ENCODE peak calls at places on chromosome 7, in eight cellular contexts. One of them, this sample, is unnamed.

GRCh38 chr7:116518971-116519370 is 5.9 kb upstream of the CAV1 start:
- DNase-seq in A549: no peak
- DNase-seq in GM12878: no peak
- DNase-seq in Panc1: no peak
- DNase-seq in GM23338: no peak
- DNase-seq in HCT116: no peak
- DNase-seq in SK-N-SH: no peak
- DNase-seq in HepG2: no peak
- DNase-seq in this sample: no peak

GRCh38 chr7:24963218-24963617 is 16.8 kb downstream of the OSBPL3 start:
- DNase-seq in A549: no peak
- DNase-seq in GM12878: peak; percentile 88
- DNase-seq in Panc1: no peak
- DNase-seq in GM23338: no peak
- DNase-seq in HCT116: no peak
- DNase-seq in SK-N-SH: no peak
- DNase-seq in HepG2: no peak
- DNase-seq in this sample: peak; percentile 28

GRCh38 chr7:105876964-105877601 is 684 bp upstream of the ATXN7L1 start:
- DNase-seq in A549: peak; percentile 68
- DNase-seq in GM12878: no peak
- DNase-seq in Panc1: no peak
- DNase-seq in GM23338: peak; percentile 84
- DNase-seq in HCT116: peak; percentile 4
- DNase-seq in SK-N-SH: peak; percentile 71
- DNase-seq in HepG2: peak; percentile 60
- DNase-seq in this sample: no peak

GRCh38 chr7:101308245-101309085 is 13.1 kb downstream of the IFT22 start:
- DNase-seq in A549: peak; percentile 89
- DNase-seq in GM12878: no peak
- DNase-seq in Panc1: no peak
- DNase-seq in GM23338: peak; percentile 95
- DNase-seq in HCT116: no peak
- DNase-seq in SK-N-SH: peak; percentile 80
- DNase-seq in HepG2: peak; percentile 73
- DNase-seq in this sample: no peak

GRCh38 chr7:131383417-131383816 is 55.7 kb downstream of the MKLN1 start:
- DNase-seq in A549: no peak
- DNase-seq in GM12878: no peak
- DNase-seq in Panc1: no peak
- DNase-seq in GM23338: no peak
- DNase-seq in HCT116: no peak
- DNase-seq in SK-N-SH: no peak
- DNase-seq in HepG2: no peak
- DNase-seq in this sample: no peak

GRCh38 chr7:106284516-106285050 is at the start of gene NAMPT:
- DNase-seq in A549: no peak
- DNase-seq in GM12878: no peak
- DNase-seq in Panc1: no peak
- DNase-seq in GM23338: peak; percentile 63
- DNase-seq in HCT116: no peak
- DNase-seq in SK-N-SH: peak; percentile 81
- DNase-seq in HepG2: no peak
- DNase-seq in this sample: no peak

GRCh38 chr7:69837387-69838068 is 239.3 kb downstream of the AUTS2 start:
- DNase-seq in A549: no peak
- DNase-seq in GM12878: no peak
- DNase-seq in Panc1: no peak
- DNase-seq in GM23338: peak; percentile 60
- DNase-seq in HCT116: no peak
- DNase-seq in SK-N-SH: no peak
- DNase-seq in HepG2: no peak
- DNase-seq in this sample: no peak

GRCh38 chr7:110595694-110596093 is 495.2 kb upstream of the LRRN3 start:
- DNase-seq in A549: peak; percentile 44
- DNase-seq in GM12878: no peak
- DNase-seq in Panc1: no peak
- DNase-seq in GM23338: no peak
- DNase-seq in HCT116: no peak
- DNase-seq in SK-N-SH: no peak
- DNase-seq in HepG2: no peak
- DNase-seq in this sample: no peak

GRCh38 chr7:81960026-81960425 is 190.2 kb upstream of the HGF start:
- DNase-seq in A549: no peak
- DNase-seq in GM12878: no peak
- DNase-seq in Panc1: no peak
- DNase-seq in GM23338: no peak
- DNase-seq in HCT116: no peak
- DNase-seq in SK-N-SH: no peak
- DNase-seq in HepG2: no peak
- DNase-seq in this sample: no peak

GRCh38 chr7:20199015-20199737 is 18.0 kb downstream of the MACC1 start:
- DNase-seq in A549: peak; percentile 49
- DNase-seq in GM12878: peak; percentile 94
- DNase-seq in Panc1: no peak
- DNase-seq in GM23338: no peak
- DNase-seq in HCT116: peak; percentile 94
- DNase-seq in SK-N-SH: peak; percentile 13
- DNase-seq in HepG2: no peak
- DNase-seq in this sample: peak; percentile 92

GRCh38 chr7:97307521-97308108 is 190.1 kb downstream of the SDHAF3 start:
- DNase-seq in A549: no peak
- DNase-seq in GM12878: no peak
- DNase-seq in Panc1: no peak
- DNase-seq in GM23338: no peak
- DNase-seq in HCT116: no peak
- DNase-seq in SK-N-SH: no peak
- DNase-seq in HepG2: no peak
- DNase-seq in this sample: no peak

GRCh38 chr7:124351950-124352349 is 319.1 kb upstream of the TMEM229A start:
- DNase-seq in A549: no peak
- DNase-seq in GM12878: no peak
- DNase-seq in Panc1: no peak
- DNase-seq in GM23338: peak; percentile 8
- DNase-seq in HCT116: no peak
- DNase-seq in SK-N-SH: peak; percentile 14
- DNase-seq in HepG2: no peak
- DNase-seq in this sample: no peak

GRCh38 chr7:41918597-41918996 is 215.7 kb upstream of the INHBA start:
- DNase-seq in A549: no peak
- DNase-seq in GM12878: no peak
- DNase-seq in Panc1: no peak
- DNase-seq in GM23338: no peak
- DNase-seq in HCT116: no peak
- DNase-seq in SK-N-SH: no peak
- DNase-seq in HepG2: no peak
- DNase-seq in this sample: no peak

GRCh38 chr7:121451367-121452073 is 55.4 kb upstream of the FAM3C start:
- DNase-seq in A549: no peak
- DNase-seq in GM12878: no peak
- DNase-seq in Panc1: no peak
- DNase-seq in GM23338: no peak
- DNase-seq in HCT116: no peak
- DNase-seq in SK-N-SH: no peak
- DNase-seq in HepG2: no peak
- DNase-seq in this sample: no peak

GRCh38 chr7:121450631-121451030 is 54.5 kb upstream of the FAM3C start:
- DNase-seq in A549: no peak
- DNase-seq in GM12878: no peak
- DNase-seq in Panc1: no peak
- DNase-seq in GM23338: no peak
- DNase-seq in HCT116: no peak
- DNase-seq in SK-N-SH: no peak
- DNase-seq in HepG2: no peak
- DNase-seq in this sample: no peak

GRCh38 chr7:121449735-121450134 is 53.6 kb upstream of the FAM3C start:
- DNase-seq in A549: no peak
- DNase-seq in GM12878: no peak
- DNase-seq in Panc1: no peak
- DNase-seq in GM23338: no peak
- DNase-seq in HCT116: no peak
- DNase-seq in SK-N-SH: no peak
- DNase-seq in HepG2: no peak
- DNase-seq in this sample: no peak

GRCh38 chr7:121449304-121449703 is 53.2 kb upstream of the FAM3C start:
- DNase-seq in A549: no peak
- DNase-seq in GM12878: no peak
- DNase-seq in Panc1: no peak
- DNase-seq in GM23338: no peak
- DNase-seq in HCT116: no peak
- DNase-seq in SK-N-SH: peak; percentile 36
- DNase-seq in HepG2: no peak
- DNase-seq in this sample: no peak

DNA sequence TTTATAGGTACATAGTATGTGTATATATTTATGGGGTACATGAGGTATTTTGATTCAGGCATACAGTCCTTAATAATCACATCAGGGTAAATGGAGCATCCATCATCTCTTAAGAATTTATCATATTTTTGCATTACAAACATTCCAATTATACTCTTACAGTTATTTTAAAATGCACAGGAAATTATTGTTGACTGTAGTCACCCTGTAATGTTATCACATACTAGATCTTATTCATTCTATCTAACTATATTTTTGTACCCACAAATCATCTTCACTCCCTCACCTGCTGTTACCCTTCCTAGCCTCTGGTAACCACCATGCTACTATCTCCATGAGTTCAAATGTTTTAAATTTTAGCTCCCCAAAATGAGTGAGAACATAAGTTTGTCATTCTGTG is 56.3 kb upstream of the FAM3C start:
- DNase-seq in A549: no peak
- DNase-seq in GM12878: no peak
- DNase-seq in Panc1: no peak
- DNase-seq in GM23338: no peak
- DNase-seq in HCT116: no peak
- DNase-seq in SK-N-SH: no peak
- DNase-seq in HepG2: no peak
- DNase-seq in this sample: no peak
- TF ChIP-seq REST in A549: no peak
- TF ChIP-seq REST in GM12878: no peak
- TF ChIP-seq REST in Panc1: no peak
- TF ChIP-seq REST in GM23338: no peak
- TF ChIP-seq REST in HCT116: no peak
- TF ChIP-seq REST in SK-N-SH: no peak
- TF ChIP-seq REST in HepG2: no peak
- TF ChIP-seq REST in this sample: no peak

GRCh38 chr7:74033372-74034311 is 5.7 kb downstream of the ELN start:
- DNase-seq in A549: no peak
- DNase-seq in GM12878: no peak
- DNase-seq in Panc1: no peak
- DNase-seq in GM23338: no peak
- DNase-seq in HCT116: no peak
- DNase-seq in SK-N-SH: peak; percentile 97
- DNase-seq in HepG2: no peak
- DNase-seq in this sample: no peak

GRCh38 chr7:74030861-74031260 is 2.9 kb downstream of the ELN start:
- DNase-seq in A549: no peak
- DNase-seq in GM12878: no peak
- DNase-seq in Panc1: no peak
- DNase-seq in GM23338: no peak
- DNase-seq in HCT116: no peak
- DNase-seq in SK-N-SH: no peak
- DNase-seq in HepG2: no peak
- DNase-seq in this sample: no peak

GRCh38 chr7:74031403-74032190 is 3.6 kb downstream of the ELN start:
- DNase-seq in A549: no peak
- DNase-seq in GM12878: no peak
- DNase-seq in Panc1: no peak
- DNase-seq in GM23338: no peak
- DNase-seq in HCT116: no peak
- DNase-seq in SK-N-SH: no peak
- DNase-seq in HepG2: no peak
- DNase-seq in this sample: no peak

GRCh38 chr7:74032624-74033371 is 4.8 kb downstream of the ELN start:
- DNase-seq in A549: no peak
- DNase-seq in GM12878: no peak
- DNase-seq in Panc1: no peak
- DNase-seq in GM23338: no peak
- DNase-seq in HCT116: no peak
- DNase-seq in SK-N-SH: no peak
- DNase-seq in HepG2: no peak
- DNase-seq in this sample: no peak

GRCh38 chr7:74032191-74032490 is 4.2 kb downstream of the ELN start:
- DNase-seq in A549: no peak
- DNase-seq in GM12878: no peak
- DNase-seq in Panc1: no peak
- DNase-seq in GM23338: no peak
- DNase-seq in HCT116: no peak
- DNase-seq in SK-N-SH: no peak
- DNase-seq in HepG2: no peak
- DNase-seq in this sample: no peak
- TF ChIP-seq REST in A549: no peak
- TF ChIP-seq REST in GM12878: no peak
- TF ChIP-seq REST in Panc1: no peak
- TF ChIP-seq REST in GM23338: no peak
- TF ChIP-seq REST in HCT116: no peak
- TF ChIP-seq REST in SK-N-SH: peak; percentile 62
- TF ChIP-seq REST in HepG2: no peak
- TF ChIP-seq REST in this sample: no peak

GRCh38 chr7:139875821-139876241 is 46.8 kb downstream of the TBXAS1 start:
- DNase-seq in A549: peak; percentile 14
- DNase-seq in GM12878: peak; percentile 15
- DNase-seq in Panc1: no peak
- DNase-seq in GM23338: no peak
- DNase-seq in HCT116: no peak
- DNase-seq in SK-N-SH: no peak
- DNase-seq in HepG2: no peak
- DNase-seq in this sample: no peak
- TF ChIP-seq REST in A549: no peak
- TF ChIP-seq REST in GM12878: no peak
- TF ChIP-seq REST in Panc1: no peak
- TF ChIP-seq REST in GM23338: no peak
- TF ChIP-seq REST in HCT116: no peak
- TF ChIP-seq REST in SK-N-SH: no peak
- TF ChIP-seq REST in HepG2: no peak
- TF ChIP-seq REST in this sample: no peak

GRCh38 chr7:485188-486081 is 34.2 kb downstream of the PDGFA start:
- DNase-seq in A549: no peak
- DNase-seq in GM12878: no peak
- DNase-seq in Panc1: no peak
- DNase-seq in GM23338: no peak
- DNase-seq in HCT116: no peak
- DNase-seq in SK-N-SH: no peak
- DNase-seq in HepG2: no peak
- DNase-seq in this sample: no peak

GRCh38 chr7:481219-481930 is 38.3 kb downstream of the PDGFA start:
- DNase-seq in A549: no peak
- DNase-seq in GM12878: no peak
- DNase-seq in Panc1: no peak
- DNase-seq in GM23338: no peak
- DNase-seq in HCT116: no peak
- DNase-seq in SK-N-SH: no peak
- DNase-seq in HepG2: no peak
- DNase-seq in this sample: no peak

GRCh38 chr7:484365-485101 is 35.1 kb downstream of the PDGFA start:
- DNase-seq in A549: no peak
- DNase-seq in GM12878: no peak
- DNase-seq in Panc1: no peak
- DNase-seq in GM23338: peak; percentile 57
- DNase-seq in HCT116: no peak
- DNase-seq in SK-N-SH: no peak
- DNase-seq in HepG2: peak; percentile 60
- DNase-seq in this sample: no peak

GRCh38 chr7:482521-483083 is 37.0 kb downstream of the PDGFA start:
- DNase-seq in A549: no peak
- DNase-seq in GM12878: no peak
- DNase-seq in Panc1: no peak
- DNase-seq in GM23338: no peak
- DNase-seq in HCT116: no peak
- DNase-seq in SK-N-SH: no peak
- DNase-seq in HepG2: no peak
- DNase-seq in this sample: no peak

GRCh38 chr7:483656-484364 is 35.8 kb downstream of the PDGFA start:
- DNase-seq in A549: no peak
- DNase-seq in GM12878: no peak
- DNase-seq in Panc1: no peak
- DNase-seq in GM23338: no peak
- DNase-seq in HCT116: no peak
- DNase-seq in SK-N-SH: no peak
- DNase-seq in HepG2: no peak
- DNase-seq in this sample: no peak
- TF ChIP-seq REST in A549: no peak
- TF ChIP-seq REST in GM12878: no peak
- TF ChIP-seq REST in Panc1: no peak
- TF ChIP-seq REST in GM23338: no peak
- TF ChIP-seq REST in HCT116: no peak
- TF ChIP-seq REST in SK-N-SH: no peak
- TF ChIP-seq REST in HepG2: no peak
- TF ChIP-seq REST in this sample: no peak

This sample was measured in HL-60.